ENCODE peak calls at places on chromosomes 11 and 22, in four cellular contexts. S is IMR-90, I is adrenal gland, P is SK-N-SH. T is an unnamed sample.

GRCh38 chr11:132962026-132962425 is 570.3 kb downstream of the OPCML start:
- DNase-seq in S (peak; percentile 72), I (no peak), P (peak; percentile 44), T (no peak)

GRCh38 chr11:34668583-34669053 is 47.7 kb downstream of the EHF start:
- DNase-seq in S (no peak), I (no peak), P (no peak), T (no peak)

GRCh38 chr11:103940542-103940941 is 95.9 kb upstream of the DDI1 start:
- DNase-seq in S (peak; percentile 65), I (no peak), P (no peak), T (no peak)

GRCh38 chr11:26331911-26332571 is at the start of gene ANO3:
- DNase-seq in S (peak; percentile 73), I (peak; percentile 52), P (peak; percentile 88), T (peak; percentile 70)

GRCh38 chr22:36816635-36817428 is at the start of gene PVALB:
- DNase-seq in S (peak; percentile 13), I (peak; percentile 37), P (peak; percentile 91), T (peak; percentile 79)

GRCh38 chr22:17706947-17707346 is 67.3 kb downstream of the BID start:
- DNase-seq in S (no peak), I (no peak), P (no peak), T (no peak)

GRCh38 chr11:87083029-87083428 is 45.3 kb downstream of the TMEM135 start:
- DNase-seq in S (no peak), I (no peak), P (no peak), T (no peak)

GRCh38 chr22:50483977-50484853 is 2.4 kb upstream of the MIOX start:
- DNase-seq in S (no peak), I (no peak), P (no peak), T (peak; percentile 93)

GRCh38 chr11:74279256-74279655 is 32.2 kb downstream of the P4HA3 start:
- DNase-seq in S (no peak), I (no peak), P (no peak), T (no peak)

GRCh38 chr11:132858203-132858602 is 674.1 kb downstream of the OPCML start:
- DNase-seq in S (peak; percentile 55), I (no peak), P (no peak), T (no peak)

GRCh38 chr11:115290479-115291390 is 213.5 kb downstream of the CADM1 start:
- DNase-seq in S (no peak), I (no peak), P (peak; percentile 67), T (no peak)

GRCh38 chr22:47401976-47402770 is 639.7 kb downstream of the TBC1D22A start:
- DNase-seq in S (no peak), I (no peak), P (no peak), T (no peak)

GRCh38 chr22:37983860-37984791 is at the start of gene SOX10:
- DNase-seq in S (no peak), I (no peak), P (no peak), T (no peak)

GRCh38 chr11:101453682-101454081 is 130.1 kb downstream of the TRPC6 start:
- DNase-seq in S (peak; percentile 73), I (no peak), P (no peak), T (no peak)

GRCh38 chr11:13354335-13354734 is 76.7 kb downstream of the BMAL1 start:
- DNase-seq in S (peak; percentile 29), I (no peak), P (no peak), T (no peak)

GRCh38 chr22:49683032-49683431 is 144.6 kb downstream of the BRD1 start:
- DNase-seq in S (no peak), I (no peak), P (no peak), T (no peak)

GRCh38 chr22:26846645-26847044 is 189.3 kb downstream of the MIAT start:
- DNase-seq in S (no peak), I (no peak), P (no peak), T (no peak)

GRCh38 chr11:36150986-36151385 is 138.2 kb downstream of the COMMD9 start:
- DNase-seq in S (peak; percentile 49), I (no peak), P (no peak), T (no peak)

GRCh38 chr11:3939651-3940190 is 84.3 kb downstream of the STIM1 start:
- DNase-seq in S (peak; percentile 74), I (no peak), P (no peak), T (no peak)

GRCh38 chr11:11731311-11732083 is 109.7 kb upstream of the GALNT18 start:
- DNase-seq in S (peak; percentile 73), I (no peak), P (no peak), T (no peak)

GRCh38 chr11:75351541-75352416 is at the start of gene ARRB1:
- DNase-seq in S (no peak), I (peak; percentile 71), P (peak; percentile 92), T (peak; percentile 69)

GRCh38 chr11:47305734-47306483 is 36.0 kb downstream of the MADD start:
- DNase-seq in S (no peak), I (no peak), P (no peak), T (peak; percentile 16)

GRCh38 chr11:85710912-85711311 is 24.9 kb upstream of the CCDC89 start:
- DNase-seq in S (peak; percentile 56), I (no peak), P (no peak), T (no peak)

GRCh38 chr11:64334764-64335741 is 5.0 kb upstream of the CCDC88B start:
- DNase-seq in S (peak; percentile 96), I (peak; percentile 65), P (peak; percentile 69), T (peak; percentile 77)

GRCh38 chr22:50699754-50700386 is 27.2 kb downstream of the SHANK3 start:
- DNase-seq in S (no peak), I (no peak), P (no peak), T (no peak)

GRCh38 chr11:37557990-37558389 is 960.0 kb upstream of the RAG2 start:
- DNase-seq in S (no peak), I (peak; percentile 18), P (no peak), T (no peak)

GRCh38 chr11:44729065-44729464 is 2.3 kb downstream of the TSPAN18 start:
- DNase-seq in S (no peak), I (no peak), P (no peak), T (no peak)

GRCh38 chr22:36885474-36885873 is 24.7 kb downstream of the NCF4 start:
- DNase-seq in S (no peak), I (no peak), P (no peak), T (no peak)

GRCh38 chr11:128448981-128449713 is 138.2 kb downstream of the ETS1 start:
- DNase-seq in S (no peak), I (no peak), P (no peak), T (no peak)

GRCh38 chr11:80297808-80298460 is 857.1 kb upstream of the TENM4 start:
- DNase-seq in S (peak; percentile 82), I (no peak), P (no peak), T (no peak)

GRCh38 chr11:128868851-128869671 is 2.0 kb upstream of the KCNJ1 start:
- DNase-seq in S (no peak), I (no peak), P (no peak), T (no peak)

GRCh38 chr22:39898997-39899396 is 1.9 kb upstream of the GRAP2 start:
- DNase-seq in S (no peak), I (no peak), P (no peak), T (no peak)

DNA sequence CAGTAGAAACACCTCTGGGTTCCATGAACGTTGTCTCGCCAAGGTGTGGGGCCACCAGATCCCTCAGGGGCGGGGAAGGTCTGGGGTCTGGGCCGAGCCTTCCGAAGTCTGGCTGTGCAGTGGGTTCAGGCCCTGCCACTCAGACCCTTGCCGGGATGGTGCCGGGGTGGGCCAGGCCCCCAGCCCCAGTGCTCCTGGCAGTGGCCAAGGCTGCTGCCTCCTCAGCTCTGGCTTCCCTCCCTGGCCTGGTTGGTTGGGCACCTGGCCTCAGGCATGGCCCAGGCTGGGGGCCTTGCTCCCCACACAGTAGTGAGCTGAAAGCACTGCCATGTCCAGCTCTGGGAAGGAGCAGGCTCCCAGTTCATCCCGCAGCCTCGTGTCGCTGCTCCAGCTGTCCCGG is 48.2 kb upstream of the PPARA start:
- DNase-seq in S (no peak), I (no peak), P (no peak), T (no peak)
- H3K36me3 ChIP-seq in S (peaks cover 70% of the 10 kb centered on the region), I (peaks cover 82% of the 10 kb centered on the region), P (peaks cover 93% of the 10 kb centered on the region), T (no peaks in the 10 kb centered on the region)

GRCh38 chr22:19898831-19899567 is 42.6 kb upstream of the COMT start:
- DNase-seq in S (no peak), I (no peak), P (no peak), T (no peak)

GRCh38 chr22:19900707-19901436 is 40.7 kb upstream of the COMT start:
- DNase-seq in S (no peak), I (no peak), P (no peak), T (no peak)

GRCh38 chr22:19895160-19895849 is 40.6 kb upstream of the GNB1L start:
- DNase-seq in S (no peak), I (no peak), P (no peak), T (peak; percentile 44)

GRCh38 chr22:19896665-19897355 is 42.1 kb upstream of the GNB1L start:
- DNase-seq in S (no peak), I (no peak), P (peak; percentile 81), T (no peak)

GRCh38 chr22:19897726-19898515 is 43.2 kb upstream of the GNB1L start:
- DNase-seq in S (no peak), I (no peak), P (no peak), T (no peak)
- H3K36me3 ChIP-seq in S (peaks cover 20% of the 10 kb centered on the region), I (peaks cover 16% of the 10 kb centered on the region), P (peaks cover 2% of the 10 kb centered on the region), T (no peaks in the 10 kb centered on the region)

GRCh38 chr11:68412593-68413475 is 47.7 kb upstream of the PPP6R3 start:
- DNase-seq in S (peak; percentile 11), I (no peak), P (no peak), T (no peak)

GRCh38 chr11:68411501-68411991 is 49.0 kb upstream of the PPP6R3 start:
- DNase-seq in S (no peak), I (no peak), P (no peak), T (no peak)

GRCh38 chr11:68416070-68416578 is 44.4 kb upstream of the PPP6R3 start:
- DNase-seq in S (no peak), I (no peak), P (no peak), T (no peak)

GRCh38 chr11:68414457-68415221 is 45.9 kb upstream of the PPP6R3 start:
- DNase-seq in S (no peak), I (no peak), P (no peak), T (no peak)

DNA sequence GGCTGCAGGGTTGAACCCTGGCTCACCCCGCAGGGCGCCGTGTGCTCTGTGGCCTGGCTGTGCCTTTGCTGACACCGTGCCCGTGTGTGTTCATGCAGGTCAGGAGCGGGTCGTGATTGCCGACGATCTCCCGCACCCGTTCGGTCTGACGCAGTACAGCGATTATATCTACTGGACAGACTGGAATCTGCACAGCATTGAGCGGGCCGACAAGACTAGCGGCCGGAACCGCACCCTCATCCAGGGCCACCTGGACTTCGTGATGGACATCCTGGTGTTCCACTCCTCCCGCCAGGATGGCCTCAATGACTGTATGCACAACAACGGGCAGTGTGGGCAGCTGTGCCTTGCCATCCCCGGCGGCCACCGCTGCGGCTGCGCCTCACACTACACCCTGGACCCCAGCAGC is 47.0 kb upstream of the PPP6R3 start:
- DNase-seq in S (no peak), I (no peak), P (no peak), T (no peak)
- H3K36me3 ChIP-seq in S (peaks cover 63% of the 10 kb centered on the region), I (peaks cover 72% of the 10 kb centered on the region), P (peaks cover 53% of the 10 kb centered on the region), T (peaks cover 73% of the 10 kb centered on the region)

GRCh38 chr11:108887436-108888238 is 222.8 kb downstream of the DDX10 start:
- DNase-seq in S (no peak), I (no peak), P (no peak), T (no peak)
- H3K36me3 ChIP-seq in S (no peaks in the 10 kb centered on the region), I (no peaks in the 10 kb centered on the region), P (no peaks in the 10 kb centered on the region), T (no peaks in the 10 kb centered on the region)

T was measured in pancreas.